ENCODE peak calls at places on chromosomes 11 and 22, in four cellular contexts. One of them, this sample, is unnamed. For H3K36me3 and H3K4me1, the result is how much of the 10 kb centered on the place peaks cover.

GRCh38 chr11:112518371-112518770 is 257.7 kb upstream of the PLET1 start:
- DNase-seq in spleen: no peak
- DNase-seq in ovary: no peak
- DNase-seq in vagina: no peak
- DNase-seq in this sample: no peak

GRCh38 chr11:63765688-63766241 is 2.8 kb downstream of the ZFTA start:
- DNase-seq in vagina: no peak
- DNase-seq in spleen: no peak
- DNase-seq in ovary: peak
- DNase-seq in this sample: no peak

GRCh38 chr11:119323532-119324033 is 6.7 kb upstream of the MCAM start:
- DNase-seq in vagina: no peak
- DNase-seq in spleen: no peak
- DNase-seq in ovary: peak
- DNase-seq in this sample: no peak

GRCh38 chr11:15107730-15108515 is 6.8 kb upstream of the INSC start:
- DNase-seq in spleen: no peak
- DNase-seq in vagina: no peak
- DNase-seq in ovary: no peak
- DNase-seq in this sample: no peak

GRCh38 chr11:3855808-3856491 is 486 bp downstream of the STIM1 start:
- DNase-seq in vagina: no peak
- DNase-seq in spleen: peak
- DNase-seq in ovary: peak
- DNase-seq in this sample: peak

GRCh38 chr22:19149962-19150361 is at the start of gene GSC2:
- DNase-seq in ovary: no peak
- DNase-seq in vagina: no peak
- DNase-seq in spleen: no peak
- DNase-seq in this sample: no peak

GRCh38 chr11:110433393-110434333 is 3.9 kb downstream of the FDX1 start:
- DNase-seq in vagina: no peak
- DNase-seq in spleen: no peak
- DNase-seq in ovary: no peak
- DNase-seq in this sample: no peak

GRCh38 chr11:3642071-3642951 is 519 bp upstream of the ART5 start:
- DNase-seq in spleen: peak
- DNase-seq in vagina: no peak
- DNase-seq in ovary: peak
- DNase-seq in this sample: peak

GRCh38 chr11:115168686-115169085 is 335.5 kb downstream of the CADM1 start:
- DNase-seq in ovary: no peak
- DNase-seq in spleen: no peak
- DNase-seq in vagina: peak
- DNase-seq in this sample: no peak

GRCh38 chr11:32396991-32397390 is 38.3 kb downstream of the WT1 start:
- DNase-seq in vagina: no peak
- DNase-seq in ovary: no peak
- DNase-seq in spleen: no peak
- DNase-seq in this sample: no peak

GRCh38 chr22:27919943-27920755 is 1.1 kb upstream of the PITPNB start:
- DNase-seq in ovary: peak
- DNase-seq in vagina: no peak
- DNase-seq in spleen: no peak
- DNase-seq in this sample: no peak

GRCh38 chr22:42745118-42745517 is 24.4 kb upstream of the A4GALT start:
- DNase-seq in ovary: no peak
- DNase-seq in spleen: no peak
- DNase-seq in vagina: no peak
- DNase-seq in this sample: no peak

GRCh38 chr11:106087815-106088435 is 10.5 kb downstream of the AASDHPPT start:
- DNase-seq in vagina: no peak
- DNase-seq in ovary: peak
- DNase-seq in spleen: no peak
- DNase-seq in this sample: peak

GRCh38 chr22:45064313-45065268 is 54.8 kb upstream of the PHF21B start:
- DNase-seq in vagina: no peak
- DNase-seq in spleen: no peak
- DNase-seq in ovary: no peak
- DNase-seq in this sample: no peak

GRCh38 chr11:73759520-73760065 is 1.3 kb downstream of the RAB6A start:
- DNase-seq in ovary: no peak
- DNase-seq in spleen: no peak
- DNase-seq in vagina: no peak
- DNase-seq in this sample: no peak

GRCh38 chr11:24683578-24683977 is 186.7 kb downstream of the LUZP2 start:
- DNase-seq in vagina: no peak
- DNase-seq in ovary: no peak
- DNase-seq in spleen: no peak
- DNase-seq in this sample: no peak

GRCh38 chr22:44214764-44215163 is 34.0 kb downstream of the PARVG start:
- DNase-seq in ovary: no peak
- DNase-seq in spleen: no peak
- DNase-seq in vagina: peak
- DNase-seq in this sample: no peak

GRCh38 chr11:97856666-97857065 is 1164.1 kb upstream of the CNTN5 start:
- DNase-seq in vagina: no peak
- DNase-seq in ovary: no peak
- DNase-seq in spleen: no peak
- DNase-seq in this sample: no peak

GRCh38 chr11:128879817-128880216 is 11.3 kb upstream of the KCNJ5 start:
- DNase-seq in spleen: no peak
- DNase-seq in vagina: no peak
- DNase-seq in ovary: no peak
- DNase-seq in this sample: no peak

GRCh38 chr22:38824587-38824986 is 19.2 kb downstream of the NPTXR start:
- DNase-seq in vagina: no peak
- DNase-seq in ovary: peak
- DNase-seq in spleen: no peak
- DNase-seq in this sample: peak

GRCh38 chr11:15800121-15800800 is 556.1 kb downstream of the SOX6 start:
- DNase-seq in ovary: no peak
- DNase-seq in spleen: no peak
- DNase-seq in vagina: no peak
- DNase-seq in this sample: peak

GRCh38 chr11:16395601-16396000 is 39.3 kb upstream of the SOX6 start:
- DNase-seq in spleen: no peak
- DNase-seq in ovary: no peak
- DNase-seq in vagina: no peak
- DNase-seq in this sample: no peak

GRCh38 chr22:49583341-49583740 is 244.3 kb downstream of the BRD1 start:
- DNase-seq in vagina: no peak
- DNase-seq in ovary: no peak
- DNase-seq in spleen: no peak
- DNase-seq in this sample: no peak

GRCh38 chr11:94147433-94147845 is 18.8 kb downstream of the PANX1 start:
- DNase-seq in ovary: no peak
- DNase-seq in vagina: no peak
- DNase-seq in spleen: no peak
- DNase-seq in this sample: no peak

GRCh38 chr11:47946682-47947575 is 33.4 kb upstream of the PTPRJ start:
- DNase-seq in vagina: no peak
- DNase-seq in spleen: peak
- DNase-seq in ovary: peak
- DNase-seq in this sample: peak

GRCh38 chr11:78535027-78535426 is 39.6 kb downstream of the NARS2 start:
- DNase-seq in ovary: no peak
- DNase-seq in vagina: no peak
- DNase-seq in spleen: no peak
- DNase-seq in this sample: no peak

GRCh38 chr11:66626382-66626781 is 10.0 kb downstream of the RBM14 start:
- DNase-seq in ovary: no peak
- DNase-seq in spleen: no peak
- DNase-seq in vagina: no peak
- DNase-seq in this sample: no peak
- H3K36me3 ChIP-seq in ovary: under half
- H3K36me3 ChIP-seq in spleen: half or more
- H3K36me3 ChIP-seq in vagina: half or more
- H3K36me3 ChIP-seq in this sample: under half

GRCh38 chr11:122157540-122158173 is 41.6 kb upstream of the BLID start:
- DNase-seq in ovary: no peak
- DNase-seq in vagina: no peak
- DNase-seq in spleen: no peak
- DNase-seq in this sample: no peak
- H3K4me1 ChIP-seq in ovary: under half
- H3K4me1 ChIP-seq in vagina: under half
- H3K4me1 ChIP-seq in spleen: under half
- H3K4me1 ChIP-seq in this sample: under half

GRCh38 chr11:18093946-18094345 is 11.9 kb downstream of the SAAL1 start:
- DNase-seq in ovary: no peak
- DNase-seq in spleen: no peak
- DNase-seq in vagina: no peak
- DNase-seq in this sample: no peak

GRCh38 chr11:18091731-18092130 is 14.2 kb downstream of the SAAL1 start:
- DNase-seq in spleen: no peak
- DNase-seq in ovary: no peak
- DNase-seq in vagina: no peak
- DNase-seq in this sample: no peak

GRCh38 chr11:18088371-18088770 is 17.5 kb downstream of the SAAL1 start:
- DNase-seq in spleen: no peak
- DNase-seq in vagina: no peak
- DNase-seq in ovary: no peak
- DNase-seq in this sample: no peak

GRCh38 chr11:18088974-18089373 is 16.9 kb downstream of the SAAL1 start:
- DNase-seq in ovary: no peak
- DNase-seq in vagina: no peak
- DNase-seq in spleen: no peak
- DNase-seq in this sample: no peak
- H3K36me3 ChIP-seq in ovary: under half
- H3K36me3 ChIP-seq in vagina: half or more
- H3K36me3 ChIP-seq in spleen: half or more
- H3K36me3 ChIP-seq in this sample: half or more

DNA sequence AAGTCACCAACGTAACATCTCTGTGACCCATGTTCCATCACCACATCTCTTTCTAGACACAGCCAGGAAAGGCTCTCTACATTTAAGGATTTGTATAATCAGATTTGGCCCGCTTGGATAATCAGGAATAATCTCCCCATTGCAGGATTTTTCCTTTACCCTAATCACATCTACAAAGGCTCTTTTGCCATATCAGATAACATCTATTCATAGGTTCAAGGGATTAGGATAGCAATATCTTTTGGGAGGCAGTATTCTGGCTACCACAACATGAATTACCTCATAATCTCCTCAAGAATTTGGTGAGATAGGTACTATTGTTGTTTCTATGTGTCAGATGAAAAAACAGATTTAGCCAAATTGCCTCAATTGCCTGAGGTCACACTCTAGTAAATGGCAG is 142.8 kb upstream of the UBASH3B start:
- DNase-seq in spleen: no peak
- DNase-seq in ovary: no peak
- DNase-seq in vagina: no peak
- DNase-seq in this sample: no peak
- H3K4me1 ChIP-seq in spleen: under half
- H3K4me1 ChIP-seq in ovary: under half
- H3K4me1 ChIP-seq in vagina: under half
- H3K4me1 ChIP-seq in this sample: under half

GRCh38 chr11:76835030-76835429 is 25.7 kb upstream of the ACER3 start:
- DNase-seq in ovary: no peak
- DNase-seq in spleen: no peak
- DNase-seq in vagina: no peak
- DNase-seq in this sample: no peak
- H3K36me3 ChIP-seq in ovary: under half
- H3K36me3 ChIP-seq in spleen: under half
- H3K36me3 ChIP-seq in vagina: under half
- H3K36me3 ChIP-seq in this sample: under half

DNA sequence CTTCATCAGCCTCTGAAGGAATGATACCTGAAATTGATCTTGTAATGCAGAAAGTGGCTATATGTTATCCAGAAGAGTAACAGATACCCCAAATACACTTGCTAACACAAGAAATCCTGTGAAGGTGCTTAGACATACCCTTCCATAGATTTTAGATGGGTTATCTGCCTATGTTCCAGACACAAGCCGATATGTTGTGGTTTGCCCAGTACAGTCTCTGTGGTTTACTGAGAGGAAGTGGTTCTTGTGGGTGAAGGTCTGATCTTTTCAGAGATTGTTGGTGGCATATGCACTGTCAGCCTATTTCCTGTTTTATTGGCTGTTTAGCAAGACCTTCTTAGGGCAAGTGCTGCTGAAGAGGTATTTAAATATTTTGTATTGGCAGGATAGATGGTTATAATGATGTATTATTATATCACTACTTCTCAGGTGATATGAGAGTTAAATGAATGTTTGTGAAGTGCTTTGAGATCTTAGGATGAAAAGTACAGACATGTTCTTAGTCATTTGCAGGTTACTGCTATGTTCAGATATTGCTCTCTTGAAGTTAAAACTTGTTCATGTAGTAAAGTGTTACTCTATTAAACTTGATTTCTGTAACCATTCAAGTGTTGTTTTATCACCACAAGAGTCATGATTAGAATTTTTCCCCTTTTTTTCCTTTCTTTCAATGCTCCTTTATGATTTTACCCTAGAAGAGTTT is 8.2 kb downstream of the ARHGEF12 start:
- DNase-seq in ovary: no peak
- DNase-seq in vagina: no peak
- DNase-seq in spleen: no peak
- DNase-seq in this sample: no peak
- H3K4me1 ChIP-seq in ovary: under half
- H3K4me1 ChIP-seq in vagina: half or more
- H3K4me1 ChIP-seq in spleen: half or more
- H3K4me1 ChIP-seq in this sample: half or more

DNA sequence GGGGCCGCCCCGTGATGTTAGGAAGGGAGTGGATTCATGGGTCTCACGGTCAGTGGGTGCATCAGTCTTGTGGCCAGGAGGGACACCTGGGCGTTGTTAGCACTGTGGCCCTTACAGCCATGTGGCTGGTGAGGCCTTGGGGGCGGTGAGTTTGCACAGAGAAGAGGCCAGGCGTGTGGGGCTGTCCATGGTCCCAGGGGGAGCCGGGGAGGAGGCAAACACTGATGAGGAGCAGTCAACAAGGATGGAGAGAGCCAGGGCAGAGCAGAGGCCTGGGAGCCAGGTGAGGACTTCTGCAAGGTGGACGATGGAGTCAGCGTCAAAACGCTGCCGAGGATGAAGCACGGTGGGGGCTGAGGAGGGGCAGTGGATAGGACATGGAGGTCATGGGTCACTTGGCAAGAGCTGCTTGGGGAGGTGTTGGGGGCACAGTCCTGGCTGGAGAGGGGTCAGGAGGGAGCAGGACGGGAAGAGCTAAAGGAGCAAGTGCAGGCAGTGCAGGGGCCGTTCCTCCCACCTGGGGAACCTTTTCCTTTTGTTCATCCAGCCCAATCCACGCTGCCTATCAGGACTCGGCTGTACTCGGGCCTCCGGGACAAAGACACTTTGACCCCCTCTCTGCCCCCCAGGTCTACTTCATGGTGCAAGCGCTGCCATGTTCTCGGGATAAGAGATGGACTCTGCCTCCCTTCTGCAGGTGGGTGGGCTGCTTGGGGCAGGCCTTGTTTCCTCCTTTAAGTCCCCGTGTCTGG is 801.1 kb downstream of the TBC1D22A start:
- DNase-seq in vagina: peak
- DNase-seq in ovary: no peak
- DNase-seq in spleen: no peak
- DNase-seq in this sample: no peak
- H3K36me3 ChIP-seq in vagina: under half
- H3K36me3 ChIP-seq in ovary: under half
- H3K36me3 ChIP-seq in spleen: under half
- H3K36me3 ChIP-seq in this sample: under half

This sample was measured in heart right ventricle.